ENCODE peak calls at places on chromosome 4, in five cellular contexts. One of them, this sample, is unnamed.

GRCh38 chr4:1359161-1359535 is 12.1 kb downstream of the UVSSA start:
- DNase-seq in cardiac septum: no peak
- DNase-seq in T-helper 2 cell: no peak
- DNase-seq in tibial nerve: no peak
- DNase-seq in Kasumi-1: no peak
- DNase-seq in this sample: no peak

GRCh38 chr4:38131371-38132139 is 171.4 kb downstream of the PTTG2 start:
- DNase-seq in tibial nerve: no peak
- DNase-seq in Kasumi-1: no peak
- DNase-seq in T-helper 2 cell: peak
- DNase-seq in cardiac septum: no peak
- DNase-seq in this sample: no peak

GRCh38 chr4:56860781-56861180 is 39.3 kb upstream of the SPINK2 start:
- DNase-seq in cardiac septum: no peak
- DNase-seq in Kasumi-1: no peak
- DNase-seq in tibial nerve: no peak
- DNase-seq in T-helper 2 cell: no peak
- DNase-seq in this sample: no peak

GRCh38 chr4:113603926-113604325 is 157.6 kb downstream of the CAMK2D start:
- DNase-seq in cardiac septum: no peak
- DNase-seq in Kasumi-1: no peak
- DNase-seq in T-helper 2 cell: no peak
- DNase-seq in tibial nerve: no peak
- DNase-seq in this sample: no peak

GRCh38 chr4:57443308-57444243 is 333.4 kb upstream of the IGFBP7 start:
- DNase-seq in cardiac septum: no peak
- DNase-seq in tibial nerve: no peak
- DNase-seq in T-helper 2 cell: no peak
- DNase-seq in Kasumi-1: no peak
- DNase-seq in this sample: no peak

GRCh38 chr4:33160126-33160525 is 2440.0 kb downstream of the PCDH7 start:
- DNase-seq in cardiac septum: no peak
- DNase-seq in Kasumi-1: peak
- DNase-seq in tibial nerve: no peak
- DNase-seq in T-helper 2 cell: no peak
- DNase-seq in this sample: no peak

GRCh38 chr4:7960790-7961655 is 21.4 kb upstream of the AFAP1 start:
- DNase-seq in tibial nerve: no peak
- DNase-seq in T-helper 2 cell: peak
- DNase-seq in cardiac septum: no peak
- DNase-seq in Kasumi-1: peak
- DNase-seq in this sample: no peak

GRCh38 chr4:40687676-40688389 is 58.2 kb upstream of the RBM47 start:
- DNase-seq in T-helper 2 cell: no peak
- DNase-seq in tibial nerve: no peak
- DNase-seq in cardiac septum: no peak
- DNase-seq in Kasumi-1: no peak
- DNase-seq in this sample: no peak

GRCh38 chr4:94507708-94508107 is 56.0 kb downstream of the PDLIM5 start:
- DNase-seq in Kasumi-1: no peak
- DNase-seq in cardiac septum: no peak
- DNase-seq in T-helper 2 cell: no peak
- DNase-seq in tibial nerve: no peak
- DNase-seq in this sample: no peak

GRCh38 chr4:93407493-93408275 is 420.9 kb upstream of the ATOH1 start:
- DNase-seq in T-helper 2 cell: no peak
- DNase-seq in tibial nerve: no peak
- DNase-seq in Kasumi-1: no peak
- DNase-seq in cardiac septum: no peak
- DNase-seq in this sample: no peak

GRCh38 chr4:68342139-68342538 is 7.8 kb downstream of the YTHDC1 start:
- DNase-seq in T-helper 2 cell: no peak
- DNase-seq in tibial nerve: no peak
- DNase-seq in cardiac septum: no peak
- DNase-seq in Kasumi-1: no peak
- DNase-seq in this sample: no peak

GRCh38 chr4:105520819-105521790 is 31.3 kb upstream of the ARHGEF38 start:
- DNase-seq in tibial nerve: no peak
- DNase-seq in Kasumi-1: peak
- DNase-seq in T-helper 2 cell: no peak
- DNase-seq in cardiac septum: no peak
- DNase-seq in this sample: no peak

GRCh38 chr4:38180456-38180855 is 220.3 kb downstream of the PTTG2 start:
- DNase-seq in tibial nerve: no peak
- DNase-seq in T-helper 2 cell: no peak
- DNase-seq in Kasumi-1: no peak
- DNase-seq in cardiac septum: no peak
- DNase-seq in this sample: no peak

GRCh38 chr4:5462896-5463295 is 245.5 kb downstream of the EVC2 start:
- DNase-seq in Kasumi-1: no peak
- DNase-seq in tibial nerve: no peak
- DNase-seq in T-helper 2 cell: no peak
- DNase-seq in cardiac septum: no peak
- DNase-seq in this sample: no peak

GRCh38 chr4:138666366-138666765 is 349.2 kb upstream of the NOCT start:
- DNase-seq in Kasumi-1: no peak
- DNase-seq in tibial nerve: no peak
- DNase-seq in cardiac septum: no peak
- DNase-seq in T-helper 2 cell: no peak
- DNase-seq in this sample: no peak

GRCh38 chr4:42473071-42473684 is 75.9 kb downstream of the SHISA3 start:
- DNase-seq in cardiac septum: no peak
- DNase-seq in Kasumi-1: no peak
- DNase-seq in tibial nerve: no peak
- DNase-seq in T-helper 2 cell: no peak
- DNase-seq in this sample: no peak

GRCh38 chr4:150525321-150525868 is 56.6 kb upstream of the MAB21L2 start:
- DNase-seq in Kasumi-1: no peak
- DNase-seq in tibial nerve: no peak
- DNase-seq in cardiac septum: no peak
- DNase-seq in T-helper 2 cell: no peak
- DNase-seq in this sample: no peak

GRCh38 chr4:2932561-2932950 is 30.6 kb downstream of the NOP14 start:
- DNase-seq in cardiac septum: peak
- DNase-seq in tibial nerve: no peak
- DNase-seq in Kasumi-1: no peak
- DNase-seq in T-helper 2 cell: no peak
- DNase-seq in this sample: no peak